ENCODE peak calls at places on chromosomes 13 and 19, in five cellular contexts. J, R, K, C and N are unnamed samples.

GRCh38 chr13:79522583-79522982 is 41.6 kb downstream of the NDFIP2 start:
- DNase-seq in J (no peak), R (no peak), K (no peak), C (no peak), N (no peak)

GRCh38 chr19:29370276-29370675 is 155.5 kb upstream of the VSTM2B start:
- DNase-seq in J (no peak), R (no peak), K (no peak), C (no peak), N (no peak)

GRCh38 chr13:34153428-34154180 is 335.7 kb downstream of the RFC3 start:
- DNase-seq in J (no peak), R (no peak), K (no peak), C (peak), N (no peak)

GRCh38 chr13:59043016-59043415 is 1120.7 kb downstream of the DIAPH3 start:
- DNase-seq in J (no peak), R (no peak), K (no peak), C (no peak), N (no peak)

GRCh38 chr19:38168632-38169031 is 55.4 kb downstream of the DPF1 start:
- DNase-seq in J (no peak), R (no peak), K (no peak), C (no peak), N (no peak)

GRCh38 chr19:14437578-14438140 is 4.6 kb downstream of the PKN1 start:
- DNase-seq in J (no peak), R (no peak), K (no peak), C (no peak), N (no peak)

GRCh38 chr13:75359266-75359665 is 122.7 kb downstream of the TBC1D4 start:
- DNase-seq in J (no peak), R (peak), K (peak), C (peak), N (peak)

GRCh38 chr13:89627991-89628390 is 1719.5 kb upstream of the MIR17HG start:
- DNase-seq in J (no peak), R (no peak), K (peak), C (peak), N (peak)

GRCh38 chr13:87893186-87893585 is 222.0 kb downstream of the SLITRK5 start:
- DNase-seq in J (no peak), R (no peak), K (no peak), C (no peak), N (no peak)

GRCh38 chr13:28584873-28585317 is 74.0 kb upstream of the POMP start:
- DNase-seq in J (no peak), R (peak), K (no peak), C (peak), N (no peak)

GRCh38 chr13:30526612-30527217 is 61.0 kb upstream of the HMGB1 start:
- DNase-seq in J (no peak), R (no peak), K (no peak), C (peak), N (no peak)

GRCh38 chr13:112744306-112745021 is 54.6 kb downstream of the ATP11A start:
- DNase-seq in J (no peak), R (no peak), K (no peak), C (peak), N (no peak)

GRCh38 chr13:75202981-75203380 is 279.0 kb downstream of the TBC1D4 start:
- DNase-seq in J (no peak), R (no peak), K (no peak), C (no peak), N (no peak)

GRCh38 chr13:104984296-104984818 is 1551.1 kb downstream of the EFNB2 start:
- DNase-seq in J (no peak), R (no peak), K (no peak), C (peak), N (no peak)

GRCh38 chr19:11849264-11849615 is 714 bp downstream of the ZNF439 start:
- DNase-seq in J (no peak), R (no peak), K (no peak), C (no peak), N (no peak)

GRCh38 chr19:14085309-14085995 is at the start of gene C19orf67:
- DNase-seq in J (no peak), R (no peak), K (no peak), C (no peak), N (no peak)

DNA sequence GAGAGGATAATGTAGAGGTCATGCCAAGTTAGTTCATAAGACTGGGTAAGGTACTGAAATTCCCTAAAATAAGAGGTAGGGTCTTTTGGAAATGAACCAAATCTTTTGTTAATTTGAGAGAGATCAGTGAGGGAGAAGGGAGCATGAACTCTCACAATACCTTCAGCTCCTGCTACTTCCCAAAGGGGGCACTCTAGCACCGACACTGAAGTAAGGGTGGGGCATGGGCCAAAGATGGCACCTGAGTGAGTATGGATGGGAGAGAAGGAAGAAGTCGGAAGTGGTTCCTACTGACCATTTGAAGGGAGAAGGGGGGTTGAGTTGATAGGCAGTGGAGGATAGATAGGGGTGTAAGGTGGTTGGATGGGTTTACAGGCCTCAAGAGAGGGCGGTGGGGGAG is 86.6 kb downstream of the ZNF737 start:
- DNase-seq in J (no peak), R (no peak), K (no peak), C (no peak), N (no peak)
- H3K27ac ChIP-seq in J (no peak), R (no peak), K (no peak), C (no peak), N (no peak)

GRCh38 chr19:7528522-7529245 is 6.3 kb downstream of the MCOLN1 start:
- DNase-seq in J (no peak), R (no peak), K (no peak), C (no peak), N (no peak)
- H3K27ac ChIP-seq in J (no peak), R (no peak), K (no peak), C (no peak), N (no peak)

GRCh38 chr19:33268162-33268991 is 34.0 kb downstream of the CEBPA start:
- DNase-seq in J (no peak), R (no peak), K (no peak), C (no peak), N (no peak)
- H3K27ac ChIP-seq in J (no peak), R (no peak), K (no peak), C (no peak), N (no peak)

GRCh38 chr19:3095375-3096191 is 1.4 kb downstream of the GNA11 start:
- DNase-seq in J (no peak), R (no peak), K (peak), C (peak), N (no peak)
- H3K27ac ChIP-seq in J (no peak), R (no peak), K (peak), C (no peak), N (no peak)

DNA sequence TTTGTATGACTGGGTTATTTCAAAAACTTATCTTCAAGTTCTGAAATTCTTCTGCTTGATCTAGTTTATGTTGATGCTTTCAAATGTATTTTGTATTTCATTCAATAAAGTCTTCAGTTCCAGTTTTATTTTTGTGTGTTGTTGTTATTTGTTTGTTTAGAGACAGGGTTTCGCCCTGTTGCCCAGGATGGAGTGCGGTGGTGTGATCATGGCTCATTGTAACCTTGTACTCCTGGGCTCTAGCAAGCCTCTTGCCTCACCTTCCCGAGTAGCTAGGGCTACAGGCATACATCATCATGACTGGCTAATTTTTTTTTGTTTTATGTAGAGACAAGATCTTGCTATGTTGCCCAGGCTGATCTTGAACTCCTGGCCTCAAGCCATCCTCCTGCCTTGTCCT is 40.3 kb upstream of the ARHGEF7 start:
- DNase-seq in J (no peak), R (no peak), K (no peak), C (no peak), N (no peak)
- H3K27ac ChIP-seq in J (no peak), R (no peak), K (no peak), C (no peak), N (no peak)

GRCh38 chr19:16339361-16339725 is 14.7 kb downstream of the KLF2 start:
- DNase-seq in J (no peak), R (no peak), K (no peak), C (no peak), N (no peak)
- H3K27ac ChIP-seq in J (peak), R (peak), K (no peak), C (peak), N (no peak)

GRCh38 chr13:113890758-113891480 is 27.0 kb upstream of the GAS6 start:
- DNase-seq in J (no peak), R (no peak), K (no peak), C (no peak), N (no peak)
- H3K27ac ChIP-seq in J (no peak), R (no peak), K (no peak), C (no peak), N (no peak)

GRCh38 chr13:97495678-97496077 is 61.7 kb downstream of the RAP2A start:
- DNase-seq in J (peak), R (no peak), K (no peak), C (no peak), N (peak)
- H3K27ac ChIP-seq in J (no peak), R (no peak), K (no peak), C (no peak), N (no peak)

GRCh38 chr19:3367572-3368440 is 1.4 kb downstream of the NFIC start:
- DNase-seq in J (no peak), R (no peak), K (no peak), C (peak), N (no peak)
- H3K27ac ChIP-seq in J (no peak), R (peak), K (peak), C (peak), N (peak)

GRCh38 chr13:40370662-40371061 is 295.8 kb downstream of the FOXO1 start:
- DNase-seq in J (no peak), R (no peak), K (no peak), C (no peak), N (no peak)
- H3K27ac ChIP-seq in J (no peak), R (no peak), K (no peak), C (no peak), N (no peak)